ENCODE peak calls at places on chromosome 1, in five cellular contexts. G, Q, K, W and S are unnamed samples.

GRCh38 chr1:200035956-200036615 is 8.6 kb downstream of the NR5A2 start:
- DNase-seq in G (no peak), W (no peak), Q (no peak), K (peak), S (no peak)

GRCh38 chr1:227356582-227357228 is 38.4 kb upstream of the CDC42BPA start:
- DNase-seq in W (no peak), Q (peak), G (no peak), K (peak), S (no peak)

GRCh38 chr1:246506785-246507639 is at the start of gene SMYD3:
- DNase-seq in W (peak), Q (peak), K (peak), G (peak), S (no peak)

GRCh38 chr1:109926662-109927300 is 16.1 kb downstream of the CSF1 start:
- DNase-seq in Q (no peak), G (no peak), W (no peak), K (peak), S (no peak)

GRCh38 chr1:3429766-3430165 is 24.7 kb upstream of the ARHGEF16 start:
- DNase-seq in K (no peak), W (no peak), Q (no peak), G (no peak), S (no peak)

GRCh38 chr1:182338806-182339370 is 52.7 kb downstream of the GLUL start:
- DNase-seq in W (no peak), Q (no peak), G (no peak), K (no peak), S (no peak)

GRCh38 chr1:223176437-223176836 is 33.4 kb upstream of the TLR5 start:
- DNase-seq in K (no peak), Q (no peak), G (no peak), W (no peak), S (no peak)

GRCh38 chr1:111475706-111476105 is 1.9 kb downstream of the C1orf162 start:
- DNase-seq in Q (no peak), W (no peak), K (no peak), G (no peak), S (no peak)

GRCh38 chr1:110734146-110734680 is 59.5 kb upstream of the KCNA3 start:
- DNase-seq in G (peak), W (no peak), K (no peak), Q (no peak), S (no peak)

GRCh38 chr1:3420218-3420951 is 34.1 kb upstream of the ARHGEF16 start:
- DNase-seq in K (no peak), W (no peak), G (no peak), Q (no peak), S (no peak)

GRCh38 chr1:174954686-174955669 is 44.8 kb upstream of the CACYBP start:
- DNase-seq in K (no peak), G (peak), Q (no peak), W (no peak), S (no peak)

GRCh38 chr1:15417365-15417934 is 7.8 kb downstream of the EFHD2 start:
- DNase-seq in Q (peak), G (no peak), W (no peak), K (no peak), S (no peak)

GRCh38 chr1:66262233-66262632 is 271.7 kb upstream of the SGIP1 start:
- DNase-seq in G (no peak), Q (peak), K (no peak), W (no peak), S (no peak)

GRCh38 chr1:193103759-193104495 is 1.3 kb downstream of the GLRX2 start:
- DNase-seq in W (no peak), K (no peak), Q (no peak), G (no peak), S (no peak)

GRCh38 chr1:230501845-230502244 is 75.7 kb upstream of the PGBD5 start:
- DNase-seq in G (no peak), Q (peak), W (no peak), K (no peak), S (no peak)

GRCh38 chr1:193104496-193104905 is 713 bp downstream of the GLRX2 start:
- DNase-seq in K (peak), G (peak), Q (peak), W (no peak), S (no peak)

GRCh38 chr1:3097861-3098260 is 28.9 kb downstream of the PRDM16 start:
- DNase-seq in G (no peak), K (no peak), W (no peak), Q (no peak), S (no peak)

GRCh38 chr1:182709225-182709764 is 24.9 kb upstream of the RGS8 start:
- DNase-seq in Q (no peak), W (no peak), K (no peak), G (no peak), S (no peak)

GRCh38 chr1:176384841-176385240 is 78.1 kb upstream of the PAPPA2 start:
- DNase-seq in Q (no peak), K (no peak), G (no peak), W (no peak), S (no peak)

GRCh38 chr1:31105646-31106045 is 40.1 kb upstream of the PUM1 start:
- DNase-seq in G (no peak), Q (no peak), K (no peak), W (no peak), S (no peak)

GRCh38 chr1:194233069-194233468 is 1046.7 kb upstream of the B3GALT2 start:
- DNase-seq in G (no peak), Q (no peak), K (no peak), W (no peak), S (no peak)

GRCh38 chr1:59078866-59079265 is 218.0 kb upstream of the FGGY start:
- DNase-seq in K (no peak), G (no peak), Q (no peak), W (no peak), S (no peak)

GRCh38 chr1:150165622-150166612 is 16.2 kb downstream of the PLEKHO1 start:
- DNase-seq in Q (no peak), K (peak), W (no peak), G (peak), S (no peak)

GRCh38 chr1:89451011-89451410 is 73.6 kb upstream of the LRRC8B start:
- DNase-seq in K (no peak), Q (peak), G (no peak), W (no peak), S (no peak)

GRCh38 chr1:231390071-231390470 is 32.0 kb downstream of the EGLN1 start:
- DNase-seq in G (no peak), K (no peak), W (no peak), Q (no peak), S (peak)

GRCh38 chr1:116152950-116153691 is 41.9 kb downstream of the MAB21L3 start:
- DNase-seq in G (no peak), Q (no peak), W (peak), K (no peak), S (no peak)

GRCh38 chr1:156813750-156814570 is 2.7 kb downstream of the SH2D2A start:
- DNase-seq in G (peak), Q (no peak), W (no peak), K (peak), S (no peak)

GRCh38 chr1:115067460-115067859 is 21.8 kb downstream of the TSPAN2 start:
- DNase-seq in G (no peak), K (no peak), Q (peak), W (no peak), S (no peak)

GRCh38 chr1:9181176-9181906 is 52.4 kb upstream of the GPR157 start:
- DNase-seq in Q (no peak), W (peak), G (no peak), K (peak), S (no peak)